ENCODE peak calls at places on chromosome 1, in seven cellular contexts. U, F, P, T, Y, O and N are unnamed samples.

GRCh38 chr1:12202190-12202497 is 27.7 kb upstream of the VPS13D start:
- DNase-seq in U (no peak), F (no peak), P (no peak), T (no peak), Y (no peak), O (no peak), N (no peak)

GRCh38 chr1:168104535-168104934 is 32.2 kb downstream of the GPR161 start:
- DNase-seq in U (no peak), F (no peak), P (no peak), T (no peak), Y (no peak), O (no peak), N (no peak)

GRCh38 chr1:174080819-174081218 is 58.7 kb upstream of the RC3H1 start:
- DNase-seq in U (no peak), F (no peak), P (no peak), T (no peak), Y (no peak), O (no peak), N (no peak)

GRCh38 chr1:107674486-107674885 is 290.5 kb downstream of the VAV3 start:
- DNase-seq in U (no peak), F (no peak), P (no peak), T (no peak), Y (no peak), O (no peak), N (no peak)

GRCh38 chr1:200161801-200162200 is 134.3 kb downstream of the NR5A2 start:
- DNase-seq in U (no peak), F (no peak), P (no peak), T (no peak), Y (no peak), O (no peak), N (no peak)

GRCh38 chr1:206766251-206766856 is 4.2 kb upstream of the IL19 start:
- DNase-seq in U (peak), F (peak), P (peak), T (peak), Y (peak), O (no peak), N (peak)

GRCh38 chr1:201656670-201657032 is 117.7 kb downstream of the NAV1 start:
- DNase-seq in U (peak), F (peak), P (no peak), T (no peak), Y (no peak), O (no peak), N (no peak)

GRCh38 chr1:1748686-1749321 is 24.6 kb upstream of the CDK11A start:
- DNase-seq in U (no peak), F (no peak), P (no peak), T (no peak), Y (no peak), O (no peak), N (no peak)

GRCh38 chr1:167238713-167239112 is 18.0 kb downstream of the POU2F1 start:
- DNase-seq in U (no peak), F (no peak), P (no peak), T (no peak), Y (no peak), O (no peak), N (no peak)

GRCh38 chr1:11522400-11523235 is 43.7 kb downstream of the DISP3 start:
- DNase-seq in U (no peak), F (no peak), P (no peak), T (no peak), Y (no peak), O (no peak), N (no peak)

GRCh38 chr1:175317309-175317708 is 124.7 kb upstream of the KIAA0040 start:
- DNase-seq in U (no peak), F (no peak), P (no peak), T (no peak), Y (peak), O (no peak), N (no peak)

GRCh38 chr1:236543065-236543669 is 19.4 kb downstream of the LGALS8 start:
- DNase-seq in U (no peak), F (no peak), P (no peak), T (no peak), Y (no peak), O (no peak), N (no peak)

GRCh38 chr1:6127587-6128163 is 52.4 kb downstream of the CHD5 start:
- DNase-seq in U (peak), F (peak), P (peak), T (no peak), Y (no peak), O (no peak), N (peak)

GRCh38 chr1:18945401-18945849 is 11.1 kb downstream of the IFFO2 start:
- DNase-seq in U (peak), F (peak), P (no peak), T (no peak), Y (no peak), O (no peak), N (no peak)

GRCh38 chr1:18244762-18245161 is 137.2 kb downstream of the IGSF21 start:
- DNase-seq in U (no peak), F (no peak), P (no peak), T (no peak), Y (no peak), O (no peak), N (no peak)

GRCh38 chr1:41514381-41514780 is 29.9 kb upstream of the EDN2 start:
- DNase-seq in U (no peak), F (no peak), P (no peak), T (peak), Y (no peak), O (no peak), N (no peak)

GRCh38 chr1:47890779-47891178 is 106.4 kb downstream of the TRABD2B start:
- DNase-seq in U (no peak), F (no peak), P (no peak), T (no peak), Y (no peak), O (no peak), N (no peak)

GRCh38 chr1:175338447-175339135 is 146.0 kb upstream of the KIAA0040 start:
- DNase-seq in U (no peak), F (no peak), P (peak), T (peak), Y (peak), O (no peak), N (no peak)

GRCh38 chr1:231705860-231706553 is 79.4 kb downstream of the DISC1 start:
- DNase-seq in U (no peak), F (no peak), P (no peak), T (no peak), Y (no peak), O (no peak), N (no peak)

GRCh38 chr1:43313771-43314170 is 13.0 kb downstream of the TIE1 start:
- DNase-seq in U (no peak), F (no peak), P (no peak), T (no peak), Y (no peak), O (no peak), N (no peak)

GRCh38 chr1:27690205-27690604 is 18.2 kb upstream of the IFI6 start:
- DNase-seq in U (no peak), F (no peak), P (no peak), T (no peak), Y (no peak), O (no peak), N (no peak)

GRCh38 chr1:40710581-40711315 is 19.2 kb downstream of the NFYC start:
- DNase-seq in U (no peak), F (no peak), P (no peak), T (no peak), Y (no peak), O (no peak), N (peak)

GRCh38 chr1:163258181-163258580 is 55.5 kb upstream of the RGS5 start:
- DNase-seq in U (peak), F (no peak), P (no peak), T (no peak), Y (no peak), O (no peak), N (no peak)

GRCh38 chr1:229273507-229274232 is 2.8 kb downstream of the RAB4A start:
- DNase-seq in U (no peak), F (no peak), P (no peak), T (peak), Y (no peak), O (no peak), N (peak)

GRCh38 chr1:181504294-181505115 is 21.2 kb downstream of the CACNA1E start:
- DNase-seq in U (peak), F (no peak), P (no peak), T (peak), Y (peak), O (no peak), N (peak)

GRCh38 chr1:17012775-17013501 is 1.2 kb upstream of the ATP13A2 start:
- DNase-seq in U (no peak), F (no peak), P (no peak), T (no peak), Y (peak), O (no peak), N (no peak)

GRCh38 chr1:227927971-227928741 is 19.6 kb downstream of the WNT9A start:
- DNase-seq in U (no peak), F (peak), P (no peak), T (no peak), Y (no peak), O (no peak), N (no peak)